ENCODE peak calls at places on chromosomes 4 and X, in eight cellular contexts. One of them, this sample, is unnamed.

GRCh38 chrX:22686138-22686541 is 313.6 kb upstream of the DDX53 start:
- DNase-seq in lower lobe of right lung: no peak
- DNase-seq in hypothalamus: no peak
- DNase-seq in A549: no peak
- DNase-seq in NCI-H2081: peak; percentile 91
- DNase-seq in HFF-Myc: peak; percentile 14
- DNase-seq in iPS DF 6.9: no peak
- DNase-seq in GM12865: no peak
- DNase-seq in this sample: no peak

GRCh38 chr4:163191999-163192398 is 25.3 kb upstream of the NAF1 start:
- DNase-seq in lower lobe of right lung: no peak
- DNase-seq in GM12865: peak; percentile 5
- DNase-seq in NCI-H2081: no peak
- DNase-seq in HFF-Myc: no peak
- DNase-seq in A549: no peak
- DNase-seq in iPS DF 6.9: peak; percentile 7
- DNase-seq in hypothalamus: no peak
- DNase-seq in this sample: no peak

GRCh38 chrX:103236296-103236695 is 18.7 kb downstream of the TCEAL8 start:
- DNase-seq in hypothalamus: no peak
- DNase-seq in A549: no peak
- DNase-seq in iPS DF 6.9: no peak
- DNase-seq in HFF-Myc: no peak
- DNase-seq in GM12865: no peak
- DNase-seq in lower lobe of right lung: no peak
- DNase-seq in NCI-H2081: no peak
- DNase-seq in this sample: no peak

GRCh38 chr4:98950925-98951324 is 22.0 kb upstream of the EIF4E start:
- DNase-seq in iPS DF 6.9: no peak
- DNase-seq in GM12865: no peak
- DNase-seq in lower lobe of right lung: no peak
- DNase-seq in HFF-Myc: no peak
- DNase-seq in A549: no peak
- DNase-seq in hypothalamus: no peak
- DNase-seq in NCI-H2081: no peak
- DNase-seq in this sample: no peak

GRCh38 chrX:72554448-72555140 is 18.0 kb downstream of the HDAC8 start:
- DNase-seq in HFF-Myc: no peak
- DNase-seq in GM12865: peak; percentile 7
- DNase-seq in A549: peak; percentile 12
- DNase-seq in lower lobe of right lung: no peak
- DNase-seq in iPS DF 6.9: no peak
- DNase-seq in NCI-H2081: no peak
- DNase-seq in hypothalamus: no peak
- DNase-seq in this sample: peak; percentile 12

GRCh38 chr4:93605163-93605562 is 223.4 kb upstream of the ATOH1 start:
- DNase-seq in lower lobe of right lung: no peak
- DNase-seq in GM12865: no peak
- DNase-seq in A549: no peak
- DNase-seq in HFF-Myc: no peak
- DNase-seq in iPS DF 6.9: no peak
- DNase-seq in hypothalamus: no peak
- DNase-seq in NCI-H2081: no peak
- DNase-seq in this sample: no peak

GRCh38 chr4:182089326-182089725 is 153.9 kb upstream of the TENM3 start:
- DNase-seq in NCI-H2081: no peak
- DNase-seq in HFF-Myc: no peak
- DNase-seq in lower lobe of right lung: no peak
- DNase-seq in iPS DF 6.9: no peak
- DNase-seq in A549: no peak
- DNase-seq in GM12865: peak; percentile 19
- DNase-seq in hypothalamus: no peak
- DNase-seq in this sample: no peak

GRCh38 chr4:10175626-10176025 is 59.0 kb upstream of the WDR1 start:
- DNase-seq in lower lobe of right lung: no peak
- DNase-seq in GM12865: no peak
- DNase-seq in HFF-Myc: no peak
- DNase-seq in hypothalamus: no peak
- DNase-seq in NCI-H2081: no peak
- DNase-seq in A549: no peak
- DNase-seq in iPS DF 6.9: no peak
- DNase-seq in this sample: no peak

GRCh38 chr4:27666943-27667342 is 806.3 kb downstream of the STIM2 start:
- DNase-seq in A549: no peak
- DNase-seq in HFF-Myc: no peak
- DNase-seq in NCI-H2081: peak; percentile 58
- DNase-seq in iPS DF 6.9: no peak
- DNase-seq in GM12865: no peak
- DNase-seq in lower lobe of right lung: no peak
- DNase-seq in hypothalamus: no peak
- DNase-seq in this sample: no peak

GRCh38 chrX:25721564-25721963 is 416.6 kb upstream of the MAGEB18 start:
- DNase-seq in NCI-H2081: peak; percentile 26
- DNase-seq in lower lobe of right lung: no peak
- DNase-seq in GM12865: peak; percentile 0
- DNase-seq in HFF-Myc: no peak
- DNase-seq in iPS DF 6.9: peak; percentile 0
- DNase-seq in hypothalamus: no peak
- DNase-seq in A549: no peak
- DNase-seq in this sample: no peak

GRCh38 chrX:133884430-133885394 is 100.7 kb downstream of the GPC3 start:
- DNase-seq in lower lobe of right lung: no peak
- DNase-seq in iPS DF 6.9: no peak
- DNase-seq in HFF-Myc: no peak
- DNase-seq in GM12865: no peak
- DNase-seq in hypothalamus: no peak
- DNase-seq in NCI-H2081: no peak
- DNase-seq in A549: no peak
- DNase-seq in this sample: no peak

GRCh38 chr4:127586922-127587571 is 45.7 kb upstream of the INTU start:
- DNase-seq in HFF-Myc: peak; percentile 9
- DNase-seq in A549: peak; percentile 29
- DNase-seq in hypothalamus: no peak
- DNase-seq in iPS DF 6.9: peak; percentile 2
- DNase-seq in GM12865: peak; percentile 44
- DNase-seq in NCI-H2081: peak; percentile 44
- DNase-seq in lower lobe of right lung: no peak
- DNase-seq in this sample: no peak

GRCh38 chr4:34138385-34138784 is 2105.9 kb downstream of the ARAP2 start:
- DNase-seq in HFF-Myc: no peak
- DNase-seq in hypothalamus: no peak
- DNase-seq in GM12865: no peak
- DNase-seq in NCI-H2081: no peak
- DNase-seq in A549: no peak
- DNase-seq in iPS DF 6.9: no peak
- DNase-seq in lower lobe of right lung: no peak
- DNase-seq in this sample: no peak

GRCh38 chr4:81923140-81923539 is 450.7 kb downstream of the HNRNPD start:
- DNase-seq in A549: no peak
- DNase-seq in HFF-Myc: no peak
- DNase-seq in NCI-H2081: no peak
- DNase-seq in lower lobe of right lung: no peak
- DNase-seq in GM12865: no peak
- DNase-seq in iPS DF 6.9: no peak
- DNase-seq in hypothalamus: no peak
- DNase-seq in this sample: no peak

GRCh38 chrX:112259375-112259774 is 176.8 kb upstream of the TRPC5 start:
- DNase-seq in NCI-H2081: no peak
- DNase-seq in iPS DF 6.9: no peak
- DNase-seq in hypothalamus: no peak
- DNase-seq in A549: no peak
- DNase-seq in lower lobe of right lung: no peak
- DNase-seq in GM12865: no peak
- DNase-seq in HFF-Myc: no peak
- DNase-seq in this sample: no peak

GRCh38 chrX:107348990-107349389 is 100.5 kb upstream of the FRMPD3 start:
- DNase-seq in A549: no peak
- DNase-seq in GM12865: no peak
- DNase-seq in HFF-Myc: no peak
- DNase-seq in NCI-H2081: no peak
- DNase-seq in lower lobe of right lung: no peak
- DNase-seq in hypothalamus: no peak
- DNase-seq in iPS DF 6.9: no peak
- DNase-seq in this sample: no peak

GRCh38 chr4:6441202-6441582 is 31.2 kb downstream of the PPP2R2C start:
- DNase-seq in hypothalamus: no peak
- DNase-seq in GM12865: no peak
- DNase-seq in A549: no peak
- DNase-seq in iPS DF 6.9: no peak
- DNase-seq in NCI-H2081: no peak
- DNase-seq in lower lobe of right lung: no peak
- DNase-seq in HFF-Myc: no peak
- DNase-seq in this sample: no peak

GRCh38 chrX:45903781-45904201 is 641.4 kb downstream of the ZNF674 start:
- DNase-seq in HFF-Myc: no peak
- DNase-seq in iPS DF 6.9: no peak
- DNase-seq in hypothalamus: no peak
- DNase-seq in GM12865: no peak
- DNase-seq in lower lobe of right lung: no peak
- DNase-seq in NCI-H2081: peak; percentile 66
- DNase-seq in A549: no peak
- DNase-seq in this sample: no peak

GRCh38 chr4:2059034-2059725 is at the start of gene NAT8L:
- DNase-seq in A549: peak; percentile 48
- DNase-seq in hypothalamus: peak; percentile 72
- DNase-seq in iPS DF 6.9: no peak
- DNase-seq in HFF-Myc: no peak
- DNase-seq in NCI-H2081: peak; percentile 86
- DNase-seq in GM12865: no peak
- DNase-seq in lower lobe of right lung: peak; percentile 60
- DNase-seq in this sample: no peak

GRCh38 chr4:140829825-140830224 is 73.6 kb upstream of the TBC1D9 start:
- DNase-seq in NCI-H2081: no peak
- DNase-seq in iPS DF 6.9: no peak
- DNase-seq in A549: no peak
- DNase-seq in HFF-Myc: no peak
- DNase-seq in GM12865: peak; percentile 77
- DNase-seq in hypothalamus: no peak
- DNase-seq in lower lobe of right lung: no peak
- DNase-seq in this sample: no peak

GRCh38 chr4:142191901-142192300 is 555.5 kb downstream of the IL15 start:
- DNase-seq in NCI-H2081: no peak
- DNase-seq in iPS DF 6.9: no peak
- DNase-seq in lower lobe of right lung: no peak
- DNase-seq in hypothalamus: no peak
- DNase-seq in HFF-Myc: no peak
- DNase-seq in A549: no peak
- DNase-seq in GM12865: no peak
- DNase-seq in this sample: no peak

GRCh38 chrX:39470588-39471155 is 627.1 kb downstream of the BCOR start:
- DNase-seq in iPS DF 6.9: no peak
- DNase-seq in NCI-H2081: no peak
- DNase-seq in A549: no peak
- DNase-seq in HFF-Myc: no peak
- DNase-seq in hypothalamus: peak; percentile 24
- DNase-seq in GM12865: no peak
- DNase-seq in lower lobe of right lung: no peak
- DNase-seq in this sample: no peak

GRCh38 chr4:100162027-100162685 is 28.1 kb downstream of the DDIT4L start:
- DNase-seq in HFF-Myc: no peak
- DNase-seq in NCI-H2081: no peak
- DNase-seq in GM12865: peak; percentile 18
- DNase-seq in lower lobe of right lung: no peak
- DNase-seq in hypothalamus: no peak
- DNase-seq in iPS DF 6.9: no peak
- DNase-seq in A549: no peak
- DNase-seq in this sample: no peak

GRCh38 chr4:44149242-44149641 is 299.4 kb downstream of the KCTD8 start:
- DNase-seq in hypothalamus: no peak
- DNase-seq in A549: no peak
- DNase-seq in lower lobe of right lung: no peak
- DNase-seq in NCI-H2081: no peak
- DNase-seq in HFF-Myc: no peak
- DNase-seq in GM12865: no peak
- DNase-seq in iPS DF 6.9: no peak
- DNase-seq in this sample: no peak